ENCODE peak calls at places on chromosomes 7 and 10, in nine cellular contexts. One of them, this sample, is unnamed.
A peak's percentile ranks its signal among the peaks of the same experiment; 100 is the strongest.

GRCh38 chr10:71528371-71529202 is 131.9 kb downstream of the CDH23 start:
- DNase-seq in mucosa of descending colon: no peak
- DNase-seq in RWPE1: no peak
- DNase-seq in Panc1: no peak
- DNase-seq in spleen: no peak
- DNase-seq in heart right ventricle: no peak
- DNase-seq in upper lobe of right lung: no peak
- DNase-seq in body of pancreas: no peak
- DNase-seq in fibroblast of mammary gland: no peak
- DNase-seq in this sample: no peak

GRCh38 chr7:23863209-23863798 is 153.3 kb downstream of the STK31 start:
- DNase-seq in body of pancreas: no peak
- DNase-seq in spleen: no peak
- DNase-seq in mucosa of descending colon: peak; percentile 19
- DNase-seq in RWPE1: peak; percentile 47
- DNase-seq in upper lobe of right lung: no peak
- DNase-seq in heart right ventricle: no peak
- DNase-seq in Panc1: peak; percentile 39
- DNase-seq in fibroblast of mammary gland: peak; percentile 52
- DNase-seq in this sample: peak; percentile 10

GRCh38 chr10:66822801-66823200 is 103.0 kb upstream of the LRRTM3 start:
- DNase-seq in body of pancreas: no peak
- DNase-seq in spleen: no peak
- DNase-seq in mucosa of descending colon: peak; percentile 21
- DNase-seq in fibroblast of mammary gland: no peak
- DNase-seq in heart right ventricle: no peak
- DNase-seq in RWPE1: no peak
- DNase-seq in upper lobe of right lung: no peak
- DNase-seq in Panc1: no peak
- DNase-seq in this sample: no peak

GRCh38 chr7:158447206-158448171 is 140.1 kb downstream of the PTPRN2 start:
- DNase-seq in Panc1: no peak
- DNase-seq in spleen: no peak
- DNase-seq in fibroblast of mammary gland: no peak
- DNase-seq in heart right ventricle: no peak
- DNase-seq in upper lobe of right lung: no peak
- DNase-seq in body of pancreas: peak; percentile 70
- DNase-seq in mucosa of descending colon: no peak
- DNase-seq in RWPE1: no peak
- DNase-seq in this sample: no peak

GRCh38 chr7:14233026-14233897 is 243.8 kb upstream of the ETV1 start:
- DNase-seq in spleen: no peak
- DNase-seq in upper lobe of right lung: no peak
- DNase-seq in Panc1: no peak
- DNase-seq in mucosa of descending colon: peak; percentile 13
- DNase-seq in body of pancreas: no peak
- DNase-seq in heart right ventricle: no peak
- DNase-seq in fibroblast of mammary gland: peak; percentile 40
- DNase-seq in RWPE1: peak; percentile 32
- DNase-seq in this sample: no peak

GRCh38 chr10:11446895-11447294 is 164.6 kb downstream of the USP6NL start:
- DNase-seq in heart right ventricle: no peak
- DNase-seq in fibroblast of mammary gland: no peak
- DNase-seq in spleen: no peak
- DNase-seq in RWPE1: no peak
- DNase-seq in upper lobe of right lung: no peak
- DNase-seq in mucosa of descending colon: no peak
- DNase-seq in body of pancreas: no peak
- DNase-seq in Panc1: no peak
- DNase-seq in this sample: no peak

GRCh38 chr7:115910541-115911164 is 119.9 kb downstream of the TFEC start:
- DNase-seq in fibroblast of mammary gland: peak; percentile 38
- DNase-seq in upper lobe of right lung: no peak
- DNase-seq in spleen: no peak
- DNase-seq in body of pancreas: no peak
- DNase-seq in heart right ventricle: no peak
- DNase-seq in mucosa of descending colon: no peak
- DNase-seq in RWPE1: peak; percentile 4
- DNase-seq in Panc1: peak; percentile 13
- DNase-seq in this sample: peak; percentile 4

GRCh38 chr10:71812016-71812912 is 38.8 kb downstream of the PSAP start:
- DNase-seq in RWPE1: peak; percentile 83
- DNase-seq in mucosa of descending colon: peak; percentile 83
- DNase-seq in fibroblast of mammary gland: peak; percentile 33
- DNase-seq in upper lobe of right lung: peak; percentile 86
- DNase-seq in spleen: peak; percentile 96
- DNase-seq in heart right ventricle: peak; percentile 81
- DNase-seq in Panc1: no peak
- DNase-seq in body of pancreas: peak; percentile 65
- DNase-seq in this sample: peak; percentile 90

GRCh38 chr7:22909958-22910357 is 87.3 kb upstream of the TOMM7 start:
- DNase-seq in Panc1: no peak
- DNase-seq in heart right ventricle: no peak
- DNase-seq in RWPE1: no peak
- DNase-seq in upper lobe of right lung: no peak
- DNase-seq in fibroblast of mammary gland: no peak
- DNase-seq in spleen: no peak
- DNase-seq in body of pancreas: no peak
- DNase-seq in mucosa of descending colon: no peak
- DNase-seq in this sample: no peak

GRCh38 chr10:75596930-75597629 is 165.7 kb downstream of the LRMDA start:
- DNase-seq in fibroblast of mammary gland: no peak
- DNase-seq in heart right ventricle: no peak
- DNase-seq in Panc1: no peak
- DNase-seq in upper lobe of right lung: no peak
- DNase-seq in mucosa of descending colon: no peak
- DNase-seq in RWPE1: no peak
- DNase-seq in body of pancreas: no peak
- DNase-seq in spleen: no peak
- DNase-seq in this sample: no peak

GRCh38 chr10:75592888-75593643 is 161.6 kb downstream of the LRMDA start:
- DNase-seq in heart right ventricle: no peak
- DNase-seq in upper lobe of right lung: no peak
- DNase-seq in spleen: no peak
- DNase-seq in fibroblast of mammary gland: peak; percentile 1
- DNase-seq in RWPE1: no peak
- DNase-seq in body of pancreas: no peak
- DNase-seq in Panc1: no peak
- DNase-seq in mucosa of descending colon: no peak
- DNase-seq in this sample: no peak

GRCh38 chr10:75589895-75590654 is 158.7 kb downstream of the LRMDA start:
- DNase-seq in heart right ventricle: no peak
- DNase-seq in body of pancreas: no peak
- DNase-seq in spleen: no peak
- DNase-seq in mucosa of descending colon: no peak
- DNase-seq in fibroblast of mammary gland: no peak
- DNase-seq in RWPE1: no peak
- DNase-seq in upper lobe of right lung: no peak
- DNase-seq in Panc1: no peak
- DNase-seq in this sample: no peak

GRCh38 chr10:75592014-75592842 is 160.8 kb downstream of the LRMDA start:
- DNase-seq in body of pancreas: no peak
- DNase-seq in RWPE1: no peak
- DNase-seq in fibroblast of mammary gland: no peak
- DNase-seq in Panc1: no peak
- DNase-seq in upper lobe of right lung: no peak
- DNase-seq in heart right ventricle: no peak
- DNase-seq in mucosa of descending colon: no peak
- DNase-seq in spleen: no peak
- DNase-seq in this sample: no peak

DNA sequence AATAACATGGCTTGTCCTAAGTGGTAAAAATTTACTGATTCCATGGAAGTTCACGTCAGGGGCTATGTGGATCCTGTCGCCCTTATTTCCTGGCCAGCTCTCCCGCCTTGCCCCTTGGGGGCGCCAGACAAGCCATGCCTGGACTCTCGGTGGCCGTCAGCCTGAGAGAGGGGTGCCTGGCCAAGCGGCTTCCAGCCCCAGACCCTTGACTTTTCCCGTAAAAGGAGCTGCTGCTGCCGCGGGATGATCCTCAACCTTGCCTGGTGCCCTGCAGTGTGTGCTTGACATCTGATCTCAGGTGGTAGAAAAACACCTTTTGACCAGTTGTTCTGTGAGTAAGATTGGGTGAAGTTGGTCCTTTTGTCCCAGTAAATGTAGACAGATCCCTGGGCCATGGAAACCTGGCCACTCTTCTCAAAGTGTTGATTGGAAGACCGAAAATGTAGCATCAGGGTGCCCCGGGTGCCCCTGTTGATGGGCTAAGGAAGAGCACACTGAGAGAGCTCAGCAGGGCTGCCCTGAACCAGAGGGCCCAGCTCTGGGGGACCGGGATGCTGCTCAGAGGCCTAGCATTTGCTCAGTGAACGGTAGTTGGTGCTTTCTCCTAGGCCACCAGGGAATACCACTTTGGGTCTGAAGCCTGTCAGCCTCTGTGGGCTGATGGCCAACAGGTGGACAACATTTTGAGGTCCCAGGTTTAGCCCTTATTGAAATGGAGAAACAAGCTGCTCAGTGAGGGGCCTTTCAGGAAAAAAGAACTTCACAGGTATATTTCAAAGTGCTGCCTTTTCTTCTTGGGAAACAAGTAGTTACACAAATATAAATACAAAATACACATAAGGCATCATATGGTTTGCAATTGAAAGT is 162.5 kb downstream of the LRMDA start:
- DNase-seq in heart right ventricle: no peak
- DNase-seq in mucosa of descending colon: no peak
- DNase-seq in Panc1: no peak
- DNase-seq in upper lobe of right lung: no peak
- DNase-seq in body of pancreas: no peak
- DNase-seq in fibroblast of mammary gland: no peak
- DNase-seq in spleen: no peak
- DNase-seq in RWPE1: no peak
- DNase-seq in this sample: no peak
- TF ChIP-seq CTCF in heart right ventricle: no peak
- TF ChIP-seq CTCF in mucosa of descending colon: no peak
- TF ChIP-seq CTCF in Panc1: peak; percentile 31
- TF ChIP-seq CTCF in upper lobe of right lung: peak; percentile 23
- TF ChIP-seq CTCF in body of pancreas: no peak
- TF ChIP-seq CTCF in fibroblast of mammary gland: peak; percentile 20
- TF ChIP-seq CTCF in spleen: no peak
- TF ChIP-seq CTCF in RWPE1: no peak
- TF ChIP-seq CTCF in this sample: no peak

GRCh38 chr10:88974446-88975376 is 15.9 kb upstream of the FAS start:
- DNase-seq in Panc1: no peak
- DNase-seq in heart right ventricle: no peak
- DNase-seq in RWPE1: no peak
- DNase-seq in mucosa of descending colon: no peak
- DNase-seq in fibroblast of mammary gland: peak; percentile 47
- DNase-seq in spleen: no peak
- DNase-seq in body of pancreas: no peak
- DNase-seq in upper lobe of right lung: no peak
- DNase-seq in this sample: no peak

GRCh38 chr10:88975377-88975720 is 15.2 kb upstream of the FAS start:
- DNase-seq in spleen: no peak
- DNase-seq in Panc1: no peak
- DNase-seq in upper lobe of right lung: no peak
- DNase-seq in body of pancreas: no peak
- DNase-seq in RWPE1: no peak
- DNase-seq in mucosa of descending colon: no peak
- DNase-seq in fibroblast of mammary gland: no peak
- DNase-seq in heart right ventricle: no peak
- DNase-seq in this sample: no peak

GRCh38 chr10:88974012-88974411 is 16.6 kb upstream of the FAS start:
- DNase-seq in heart right ventricle: no peak
- DNase-seq in RWPE1: no peak
- DNase-seq in mucosa of descending colon: no peak
- DNase-seq in fibroblast of mammary gland: peak; percentile 48
- DNase-seq in spleen: no peak
- DNase-seq in Panc1: no peak
- DNase-seq in body of pancreas: no peak
- DNase-seq in upper lobe of right lung: no peak
- DNase-seq in this sample: no peak

GRCh38 chr10:88968316-88968882 is 15.8 kb upstream of the ACTA2 start:
- DNase-seq in fibroblast of mammary gland: no peak
- DNase-seq in mucosa of descending colon: no peak
- DNase-seq in heart right ventricle: no peak
- DNase-seq in RWPE1: no peak
- DNase-seq in spleen: no peak
- DNase-seq in Panc1: no peak
- DNase-seq in upper lobe of right lung: no peak
- DNase-seq in body of pancreas: no peak
- DNase-seq in this sample: no peak

GRCh38 chr10:88971668-88972067 is 18.9 kb upstream of the FAS start:
- DNase-seq in body of pancreas: no peak
- DNase-seq in fibroblast of mammary gland: peak; percentile 43
- DNase-seq in RWPE1: no peak
- DNase-seq in spleen: no peak
- DNase-seq in heart right ventricle: no peak
- DNase-seq in Panc1: no peak
- DNase-seq in upper lobe of right lung: no peak
- DNase-seq in mucosa of descending colon: no peak
- DNase-seq in this sample: no peak
- TF ChIP-seq CTCF in body of pancreas: no peak
- TF ChIP-seq CTCF in fibroblast of mammary gland: no peak
- TF ChIP-seq CTCF in RWPE1: no peak
- TF ChIP-seq CTCF in spleen: no peak
- TF ChIP-seq CTCF in heart right ventricle: no peak
- TF ChIP-seq CTCF in Panc1: no peak
- TF ChIP-seq CTCF in upper lobe of right lung: no peak
- TF ChIP-seq CTCF in mucosa of descending colon: no peak
- TF ChIP-seq CTCF in this sample: no peak

GRCh38 chr7:124276005-124276606 is 243.2 kb upstream of the TMEM229A start:
- DNase-seq in fibroblast of mammary gland: no peak
- DNase-seq in heart right ventricle: no peak
- DNase-seq in Panc1: no peak
- DNase-seq in spleen: no peak
- DNase-seq in RWPE1: peak; percentile 10
- DNase-seq in mucosa of descending colon: peak; percentile 65
- DNase-seq in body of pancreas: no peak
- DNase-seq in upper lobe of right lung: no peak
- DNase-seq in this sample: peak; percentile 31
- TF ChIP-seq CTCF in fibroblast of mammary gland: peak; percentile 18
- TF ChIP-seq CTCF in heart right ventricle: peak; percentile 19
- TF ChIP-seq CTCF in Panc1: peak; percentile 41
- TF ChIP-seq CTCF in spleen: no peak
- TF ChIP-seq CTCF in RWPE1: peak; percentile 50
- TF ChIP-seq CTCF in mucosa of descending colon: no peak
- TF ChIP-seq CTCF in body of pancreas: no peak
- TF ChIP-seq CTCF in upper lobe of right lung: peak; percentile 33
- TF ChIP-seq CTCF in this sample: peak; percentile 34

DNA sequence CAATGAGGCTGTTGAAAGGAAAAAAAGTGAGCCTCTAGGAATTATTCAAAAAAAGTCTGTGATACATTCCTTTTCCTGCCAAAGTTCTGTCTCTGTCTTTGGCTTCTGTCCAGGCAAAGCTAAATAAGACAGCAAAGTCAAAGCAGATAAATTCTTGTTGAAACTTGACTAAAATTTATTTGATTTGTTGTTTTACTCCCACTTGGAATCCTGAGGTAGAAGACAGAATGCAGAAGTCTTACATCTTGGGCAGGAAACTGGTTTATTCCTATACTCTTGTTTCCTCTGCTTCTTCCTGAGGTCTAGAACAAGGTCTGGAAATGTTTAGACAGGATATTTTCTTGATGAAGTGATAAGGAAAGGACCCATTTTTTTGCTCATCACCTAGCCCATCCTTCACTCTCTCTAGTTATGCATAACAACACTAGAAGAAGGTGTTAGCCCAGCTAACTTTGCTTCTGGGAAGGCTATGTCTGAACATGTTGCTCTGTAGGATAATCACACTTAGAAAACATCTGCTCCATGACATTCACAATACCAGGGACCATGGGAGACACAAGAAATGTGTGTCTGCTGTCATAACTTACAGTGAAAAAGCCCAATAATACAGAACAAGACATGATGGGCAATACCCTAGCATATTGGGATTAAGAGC is 14.1 kb upstream of the ZNF282 start:
- DNase-seq in spleen: no peak
- DNase-seq in body of pancreas: no peak
- DNase-seq in upper lobe of right lung: no peak
- DNase-seq in Panc1: no peak
- DNase-seq in RWPE1: no peak
- DNase-seq in heart right ventricle: no peak
- DNase-seq in fibroblast of mammary gland: no peak
- DNase-seq in mucosa of descending colon: no peak
- DNase-seq in this sample: no peak
- TF ChIP-seq CTCF in spleen: no peak
- TF ChIP-seq CTCF in body of pancreas: no peak
- TF ChIP-seq CTCF in upper lobe of right lung: no peak
- TF ChIP-seq CTCF in Panc1: no peak
- TF ChIP-seq CTCF in RWPE1: no peak
- TF ChIP-seq CTCF in heart right ventricle: no peak
- TF ChIP-seq CTCF in fibroblast of mammary gland: no peak
- TF ChIP-seq CTCF in mucosa of descending colon: no peak
- TF ChIP-seq CTCF in this sample: no peak

This sample was measured in GM20000.